ENCODE peak calls at places on chromosomes 5 and 9, in five cellular contexts. Q is HCT116, L is fibroblast of lung, U is endothelial cell of umbilical vein, P is neural progenitor cell. B is an unnamed sample.
A peak's percentile ranks its signal among the peaks of the same experiment; 100 is the strongest.

GRCh38 chr5:155591273-155591672 is 577.7 kb downstream of the KIF4B start:
- DNase-seq in Q (no peak), L (no peak), U (no peak), P (no peak), B (no peak)

GRCh38 chr9:114382951-114383865 is 4.6 kb downstream of the AKNA start:
- DNase-seq in Q (no peak), L (peak; percentile 27), U (no peak), P (peak; percentile 59), B (no peak)

GRCh38 chr5:120405291-120405864 is 58.7 kb upstream of the PRR16 start:
- DNase-seq in Q (no peak), L (peak; percentile 85), U (peak; percentile 80), P (no peak), B (no peak)

GRCh38 chr5:168295574-168296201 is 4.2 kb downstream of the WWC1 start:
- DNase-seq in Q (no peak), L (peak; percentile 78), U (no peak), P (peak; percentile 89), B (peak; percentile 70)

GRCh38 chr5:178244566-178244965 is 12.0 kb upstream of the PHYKPL start:
- DNase-seq in Q (no peak), L (no peak), U (no peak), P (no peak), B (no peak)

GRCh38 chr5:172187118-172188032 is 649 bp downstream of the STK10 start:
- DNase-seq in Q (peak; percentile 26), L (peak; percentile 79), U (peak; percentile 49), P (peak; percentile 57), B (peak; percentile 82)

GRCh38 chr9:86987900-86988299 is 40.6 kb upstream of the GAS1 start:
- DNase-seq in Q (no peak), L (no peak), U (no peak), P (no peak), B (no peak)

GRCh38 chr5:65774346-65774745 is 52.3 kb downstream of the NLN start:
- DNase-seq in Q (no peak), L (peak; percentile 91), U (no peak), P (no peak), B (peak; percentile 40)

GRCh38 chr9:95316794-95317118 is 753 bp downstream of the FANCC start:
- DNase-seq in Q (peak; percentile 45), L (peak; percentile 72), U (peak; percentile 58), P (peak; percentile 96), B (peak; percentile 81)

GRCh38 chr5:18000744-18001143 is 366.5 kb downstream of the TAF11L14 start:
- DNase-seq in Q (no peak), L (no peak), U (no peak), P (no peak), B (no peak)

GRCh38 chr5:107430077-107430625 is 240.6 kb downstream of the EFNA5 start:
- DNase-seq in Q (no peak), L (no peak), U (peak; percentile 35), P (no peak), B (no peak)

GRCh38 chr9:68704804-68705635 is at the start of gene PIP5K1B:
- DNase-seq in Q (no peak), L (peak; percentile 61), U (peak; percentile 32), P (peak; percentile 90), B (peak; percentile 89)
- TF ChIP-seq EZH2 in Q (no peak), L (no peak), U (no peak), P (no peak), B (no peak)

GRCh38 chr9:127871531-127871930 is 5.9 kb downstream of the AK1 start:
- DNase-seq in Q (no peak), L (peak; percentile 27), U (no peak), P (no peak), B (no peak)

GRCh38 chr9:127873886-127874285 is 3.6 kb downstream of the AK1 start:
- DNase-seq in Q (no peak), L (peak; percentile 47), U (peak; percentile 34), P (no peak), B (no peak)

GRCh38 chr9:127874301-127875216 is 2.9 kb downstream of the AK1 start:
- DNase-seq in Q (no peak), L (no peak), U (no peak), P (no peak), B (no peak)

GRCh38 chr9:127872492-127873222 is 4.8 kb downstream of the AK1 start:
- DNase-seq in Q (no peak), L (no peak), U (no peak), P (no peak), B (no peak)

GRCh38 chr9:127873223-127873691 is 4.2 kb downstream of the AK1 start:
- DNase-seq in Q (no peak), L (peak; percentile 27), U (no peak), P (peak; percentile 48), B (no peak)
- H3K4me1 ChIP-seq in Q (peaks cover 14% of the 10 kb centered on the region), L (peaks cover 20% of the 10 kb centered on the region), U (peaks cover 17% of the 10 kb centered on the region), P (peaks cover 14% of the 10 kb centered on the region), B (peaks cover 29% of the 10 kb centered on the region)

GRCh38 chr5:62742214-62742613 is 163.6 kb downstream of the LRRC70 start:
- DNase-seq in Q (no peak), L (no peak), U (no peak), P (no peak), B (peak; percentile 62)
- H3K9me3 ChIP-seq in Q (no peaks in the 10 kb centered on the region), L (no peaks in the 10 kb centered on the region), U (no peaks in the 10 kb centered on the region), P (no peaks in the 10 kb centered on the region), B (no peaks in the 10 kb centered on the region)

DNA sequence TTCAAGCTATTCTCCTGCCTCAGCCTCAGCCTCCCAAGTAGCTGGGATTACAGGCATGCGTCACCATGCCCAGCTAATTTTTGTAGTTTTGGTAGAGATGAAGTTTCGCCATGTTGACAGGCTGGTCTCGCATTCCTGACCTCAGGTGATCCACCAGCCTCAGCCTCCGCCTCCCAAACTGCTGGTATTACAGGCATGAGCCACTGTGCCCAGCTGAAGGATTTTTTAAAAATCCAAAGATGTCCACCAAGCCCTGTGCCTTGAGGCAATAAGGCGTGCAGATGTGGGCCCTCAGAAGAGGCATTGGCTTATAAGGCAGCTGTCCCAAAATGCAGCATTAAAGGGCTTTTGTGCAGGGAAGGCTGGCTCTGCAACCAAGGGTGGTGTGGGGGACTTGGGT is 10.3 kb upstream of the ZFR start:
- DNase-seq in Q (no peak), L (no peak), U (no peak), P (no peak), B (no peak)
- TF ChIP-seq EZH2 in Q (no peak), L (no peak), U (no peak), P (no peak), B (no peak)

DNA sequence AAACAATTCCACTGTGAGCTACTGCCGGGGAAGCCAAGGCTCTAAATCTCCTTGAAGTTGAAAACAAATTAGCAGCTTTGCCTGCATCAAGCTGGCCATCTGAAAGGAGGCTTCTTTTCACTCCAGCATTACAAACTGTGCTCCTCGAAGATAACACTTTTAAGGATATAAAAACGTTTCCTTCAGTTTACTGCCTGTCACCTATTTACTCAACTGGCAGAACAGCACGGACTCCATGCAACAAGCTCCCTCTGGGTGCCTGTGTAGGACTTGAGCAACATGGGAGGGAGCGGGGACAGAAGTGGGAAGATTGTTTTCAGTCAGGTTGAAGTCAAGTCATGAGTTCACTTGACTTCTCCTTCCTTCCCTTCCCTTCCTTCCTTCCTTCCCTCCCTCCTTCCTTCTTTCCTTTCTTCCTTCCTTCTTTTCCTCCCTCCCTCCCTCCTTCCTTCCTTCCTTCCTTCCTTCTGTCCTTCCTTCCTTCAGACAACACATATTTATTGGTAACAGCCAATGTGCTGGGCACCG is 67.4 kb downstream of the ZNF608 start:
- DNase-seq in Q (no peak), L (no peak), U (no peak), P (peak; percentile 44), B (no peak)
- H3K4me1 ChIP-seq in Q (no peaks in the 10 kb centered on the region), L (no peaks in the 10 kb centered on the region), U (no peaks in the 10 kb centered on the region), P (peaks cover 63% of the 10 kb centered on the region), B (peaks cover 59% of the 10 kb centered on the region)

GRCh38 chr9:33687779-33688178 is 107.6 kb upstream of the PRSS3 start:
- DNase-seq in Q (no peak), L (peak; percentile 0), U (no peak), P (no peak), B (peak; percentile 11)

GRCh38 chr9:33695299-33695698 is 100.1 kb upstream of the PRSS3 start:
- DNase-seq in Q (no peak), L (no peak), U (no peak), P (no peak), B (no peak)

GRCh38 chr9:33686942-33687341 is 108.4 kb upstream of the PRSS3 start:
- DNase-seq in Q (no peak), L (no peak), U (no peak), P (no peak), B (no peak)

GRCh38 chr9:33695856-33696255 is 99.5 kb upstream of the PRSS3 start:
- DNase-seq in Q (no peak), L (no peak), U (no peak), P (no peak), B (no peak)

GRCh38 chr9:33690156-33690908 is 105.0 kb upstream of the PRSS3 start:
- DNase-seq in Q (no peak), L (no peak), U (no peak), P (no peak), B (no peak)
- H3K9me3 ChIP-seq in Q (no peaks in the 10 kb centered on the region), L (no peaks in the 10 kb centered on the region), U (no peaks in the 10 kb centered on the region), P (no peaks in the 10 kb centered on the region), B (no peaks in the 10 kb centered on the region)

DNA sequence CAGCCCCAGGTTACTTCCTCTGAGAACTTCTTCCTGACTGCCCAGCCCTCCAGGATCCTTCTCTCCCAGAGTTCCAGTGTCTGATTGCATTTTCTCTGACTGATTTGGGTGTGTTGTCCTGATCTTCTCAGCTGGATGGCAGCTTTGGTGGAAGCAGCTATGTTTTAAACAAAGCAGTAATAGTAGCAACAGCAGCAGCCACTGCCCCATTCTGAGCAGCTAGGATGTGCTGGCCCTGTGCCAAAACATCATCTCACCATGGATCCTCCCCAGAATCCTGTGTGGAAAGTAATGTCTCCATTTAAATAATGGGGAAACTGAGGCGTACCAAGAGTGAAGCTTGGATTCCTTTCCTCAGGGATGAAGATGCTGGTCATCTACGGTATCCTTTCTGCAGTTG is 46.4 kb upstream of the PSD2 start:
- DNase-seq in Q (no peak), L (no peak), U (no peak), P (no peak), B (peak; percentile 32)
- TF ChIP-seq EZH2 in Q (no peak), L (no peak), U (no peak), P (no peak), B (no peak)